ENCODE peak calls at places on chromosomes 16 and 17, in nine cellular contexts. O, H, Q, K, D, X, Z, C and V are unnamed samples.

GRCh38 chr17:72804949-72805348 is 287.5 kb downstream of the SLC39A11 start:
- DNase-seq in D (no peak), X (no peak), O (no peak), K (no peak), H (no peak), Z (no peak), C (no peak), Q (no peak), V (no peak)

GRCh38 chr17:58534901-58535421 is 20.5 kb upstream of the MTMR4 start:
- DNase-seq in Q (no peak), K (no peak), X (no peak), O (no peak), H (no peak), C (no peak), Z (no peak), D (no peak), V (no peak)

GRCh38 chr17:80679816-80680215 is 135.2 kb downstream of the RPTOR start:
- DNase-seq in X (no peak), H (no peak), Z (no peak), Q (no peak), C (no peak), K (no peak), D (no peak), O (no peak), V (no peak)

GRCh38 chr17:31058958-31059357 is 35.8 kb upstream of the NF1 start:
- DNase-seq in C (no peak), O (no peak), K (no peak), D (no peak), X (no peak), Q (no peak), Z (no peak), H (no peak), V (no peak)

GRCh38 chr17:35931794-35932419 is 1.3 kb upstream of the RDM1 start:
- DNase-seq in Q (no peak), X (no peak), H (no peak), Z (no peak), K (no peak), D (no peak), O (no peak), C (no peak), V (peak)

GRCh38 chr16:4306439-4307214 is 9.2 kb upstream of the GLIS2 start:
- DNase-seq in H (no peak), Z (peak), K (no peak), O (no peak), D (no peak), C (no peak), X (no peak), Q (peak), V (no peak)

GRCh38 chr16:72093448-72094265 is at the start of the genes DHX38 and TXNL4B:
- DNase-seq in O (peak), K (peak), Z (peak), Q (peak), X (peak), H (peak), D (peak), C (peak), V (peak)

GRCh38 chr17:42518046-42518754 is 17.8 kb upstream of the NAGLU start:
- DNase-seq in D (no peak), C (peak), H (no peak), K (no peak), Z (no peak), X (peak), O (peak), Q (no peak), V (peak)

GRCh38 chr17:36749493-36749892 is 148.1 kb downstream of the MRM1 start:
- DNase-seq in K (no peak), D (no peak), O (no peak), Q (peak), X (no peak), C (no peak), H (no peak), Z (no peak), V (no peak)